ENCODE peak calls at places on chromosomes 3 and 15, in six cellular contexts. One of them, this sample, is unnamed.

GRCh38 chr3:31770822-31771326 is 210.2 kb downstream of the OSBPL10 start:
- DNase-seq in A549: no peak
- DNase-seq in K562: no peak
- DNase-seq in H1: no peak
- DNase-seq in HepG2: no peak
- DNase-seq in endothelial cell of umbilical vein: no peak
- DNase-seq in this sample: no peak

GRCh38 chr3:108608750-108609149 is 19.2 kb downstream of the DZIP3 start:
- DNase-seq in A549: no peak
- DNase-seq in K562: peak
- DNase-seq in H1: peak
- DNase-seq in HepG2: no peak
- DNase-seq in endothelial cell of umbilical vein: no peak
- DNase-seq in this sample: peak

GRCh38 chr3:195916291-195916690 is 7.9 kb upstream of the TNK2 start:
- DNase-seq in A549: no peak
- DNase-seq in K562: no peak
- DNase-seq in H1: no peak
- DNase-seq in HepG2: no peak
- DNase-seq in endothelial cell of umbilical vein: no peak
- DNase-seq in this sample: no peak

GRCh38 chr3:17156864-17157263 is 272.1 kb downstream of the PLCL2 start:
- DNase-seq in A549: no peak
- DNase-seq in K562: no peak
- DNase-seq in H1: no peak
- DNase-seq in HepG2: no peak
- DNase-seq in endothelial cell of umbilical vein: no peak
- DNase-seq in this sample: no peak

GRCh38 chr3:128445357-128445756 is 21.3 kb downstream of the DNAJB8 start:
- DNase-seq in A549: no peak
- DNase-seq in K562: no peak
- DNase-seq in H1: no peak
- DNase-seq in HepG2: no peak
- DNase-seq in endothelial cell of umbilical vein: no peak
- DNase-seq in this sample: no peak

GRCh38 chr15:70048196-70048565 is 49.5 kb downstream of the TLE3 start:
- DNase-seq in A549: no peak
- DNase-seq in K562: no peak
- DNase-seq in H1: no peak
- DNase-seq in HepG2: no peak
- DNase-seq in endothelial cell of umbilical vein: no peak
- DNase-seq in this sample: no peak

GRCh38 chr3:143241556-143241955 is 122.0 kb downstream of the CHST2 start:
- DNase-seq in A549: no peak
- DNase-seq in K562: no peak
- DNase-seq in H1: no peak
- DNase-seq in HepG2: no peak
- DNase-seq in endothelial cell of umbilical vein: no peak
- DNase-seq in this sample: no peak

GRCh38 chr3:183988216-183988790 is 29.4 kb downstream of the ABCC5 start:
- DNase-seq in A549: no peak
- DNase-seq in K562: peak
- DNase-seq in H1: no peak
- DNase-seq in HepG2: peak
- DNase-seq in endothelial cell of umbilical vein: no peak
- DNase-seq in this sample: no peak

GRCh38 chr3:122916084-122916483 is 111.5 kb downstream of the SEMA5B start:
- DNase-seq in A549: no peak
- DNase-seq in K562: no peak
- DNase-seq in H1: no peak
- DNase-seq in HepG2: no peak
- DNase-seq in endothelial cell of umbilical vein: no peak
- DNase-seq in this sample: no peak

GRCh38 chr3:126154391-126155279 is 25.8 kb downstream of the ALDH1L1 start:
- DNase-seq in A549: no peak
- DNase-seq in K562: no peak
- DNase-seq in H1: no peak
- DNase-seq in HepG2: no peak
- DNase-seq in endothelial cell of umbilical vein: no peak
- DNase-seq in this sample: no peak

GRCh38 chr3:24254649-24255048 is 240.0 kb downstream of the THRB start:
- DNase-seq in A549: no peak
- DNase-seq in K562: no peak
- DNase-seq in H1: no peak
- DNase-seq in HepG2: no peak
- DNase-seq in endothelial cell of umbilical vein: no peak
- DNase-seq in this sample: no peak

GRCh38 chr3:126512916-126513650 is 4.5 kb downstream of the UROC1 start:
- DNase-seq in A549: no peak
- DNase-seq in K562: no peak
- DNase-seq in H1: no peak
- DNase-seq in HepG2: no peak
- DNase-seq in endothelial cell of umbilical vein: no peak
- DNase-seq in this sample: no peak

GRCh38 chr3:62587579-62588031 is 214.3 kb upstream of the FEZF2 start:
- DNase-seq in A549: no peak
- DNase-seq in K562: no peak
- DNase-seq in H1: no peak
- DNase-seq in HepG2: no peak
- DNase-seq in endothelial cell of umbilical vein: peak
- DNase-seq in this sample: no peak

GRCh38 chr3:119891944-119892721 is 110.2 kb downstream of the NR1I2 start:
- DNase-seq in A549: peak
- DNase-seq in K562: peak
- DNase-seq in H1: peak
- DNase-seq in HepG2: peak
- DNase-seq in endothelial cell of umbilical vein: peak
- DNase-seq in this sample: peak

GRCh38 chr15:67335534-67336222 is 81.1 kb downstream of the IQCH start:
- DNase-seq in A549: no peak
- DNase-seq in K562: no peak
- DNase-seq in H1: no peak
- DNase-seq in HepG2: no peak
- DNase-seq in endothelial cell of umbilical vein: no peak
- DNase-seq in this sample: no peak

GRCh38 chr3:150253622-150254021 is 154.5 kb upstream of the TSC22D2 start:
- DNase-seq in A549: no peak
- DNase-seq in K562: peak
- DNase-seq in H1: no peak
- DNase-seq in HepG2: peak
- DNase-seq in endothelial cell of umbilical vein: peak
- DNase-seq in this sample: no peak

GRCh38 chr3:151468284-151468917 is 7.5 kb upstream of the IGSF10 start:
- DNase-seq in A549: peak
- DNase-seq in K562: peak
- DNase-seq in H1: peak
- DNase-seq in HepG2: peak
- DNase-seq in endothelial cell of umbilical vein: peak
- DNase-seq in this sample: peak

GRCh38 chr3:64975138-64975537 is 287.3 kb upstream of the ADAMTS9 start:
- DNase-seq in A549: no peak
- DNase-seq in K562: no peak
- DNase-seq in H1: no peak
- DNase-seq in HepG2: no peak
- DNase-seq in endothelial cell of umbilical vein: no peak
- DNase-seq in this sample: no peak

GRCh38 chr3:34005886-34006285 is 207.5 kb downstream of the PDCD6IP start:
- DNase-seq in A549: no peak
- DNase-seq in K562: no peak
- DNase-seq in H1: no peak
- DNase-seq in HepG2: no peak
- DNase-seq in endothelial cell of umbilical vein: no peak
- DNase-seq in this sample: no peak

GRCh38 chr3:86785381-86785780 is 205.6 kb downstream of the VGLL3 start:
- DNase-seq in A549: peak
- DNase-seq in K562: no peak
- DNase-seq in H1: no peak
- DNase-seq in HepG2: no peak
- DNase-seq in endothelial cell of umbilical vein: no peak
- DNase-seq in this sample: no peak

GRCh38 chr3:22225161-22225560 is 474.2 kb upstream of the ZNF385D start:
- DNase-seq in A549: no peak
- DNase-seq in K562: no peak
- DNase-seq in H1: no peak
- DNase-seq in HepG2: no peak
- DNase-seq in endothelial cell of umbilical vein: no peak
- DNase-seq in this sample: no peak

GRCh38 chr3:165259518-165260193 is 63.5 kb upstream of the SLITRK3 start:
- DNase-seq in A549: peak
- DNase-seq in K562: no peak
- DNase-seq in H1: no peak
- DNase-seq in HepG2: no peak
- DNase-seq in endothelial cell of umbilical vein: no peak
- DNase-seq in this sample: no peak

GRCh38 chr3:16219777-16220176 is 45.0 kb downstream of the DPH3 start:
- DNase-seq in A549: no peak
- DNase-seq in K562: no peak
- DNase-seq in H1: no peak
- DNase-seq in HepG2: no peak
- DNase-seq in endothelial cell of umbilical vein: no peak
- DNase-seq in this sample: no peak

GRCh38 chr3:16768956-16769355 is 115.8 kb upstream of the PLCL2 start:
- DNase-seq in A549: no peak
- DNase-seq in K562: no peak
- DNase-seq in H1: no peak
- DNase-seq in HepG2: no peak
- DNase-seq in endothelial cell of umbilical vein: no peak
- DNase-seq in this sample: no peak

GRCh38 chr15:57340673-57341259 is 35.5 kb upstream of the CGNL1 start:
- DNase-seq in A549: peak
- DNase-seq in K562: peak
- DNase-seq in H1: no peak
- DNase-seq in HepG2: peak
- DNase-seq in endothelial cell of umbilical vein: peak
- DNase-seq in this sample: peak

GRCh38 chr3:127669541-127670228 is 3.1 kb upstream of the ABTB1 start:
- DNase-seq in A549: no peak
- DNase-seq in K562: no peak
- DNase-seq in H1: no peak
- DNase-seq in HepG2: no peak
- DNase-seq in endothelial cell of umbilical vein: no peak
- DNase-seq in this sample: no peak

GRCh38 chr3:9913601-9914000 is 3.3 kb upstream of the IL17RC start:
- DNase-seq in A549: no peak
- DNase-seq in K562: no peak
- DNase-seq in H1: no peak
- DNase-seq in HepG2: no peak
- DNase-seq in endothelial cell of umbilical vein: no peak
- DNase-seq in this sample: no peak

GRCh38 chr3:153513236-153513635 is 351.2 kb downstream of the RAP2B start:
- DNase-seq in A549: peak
- DNase-seq in K562: peak
- DNase-seq in H1: peak
- DNase-seq in HepG2: peak
- DNase-seq in endothelial cell of umbilical vein: peak
- DNase-seq in this sample: peak

DNA sequence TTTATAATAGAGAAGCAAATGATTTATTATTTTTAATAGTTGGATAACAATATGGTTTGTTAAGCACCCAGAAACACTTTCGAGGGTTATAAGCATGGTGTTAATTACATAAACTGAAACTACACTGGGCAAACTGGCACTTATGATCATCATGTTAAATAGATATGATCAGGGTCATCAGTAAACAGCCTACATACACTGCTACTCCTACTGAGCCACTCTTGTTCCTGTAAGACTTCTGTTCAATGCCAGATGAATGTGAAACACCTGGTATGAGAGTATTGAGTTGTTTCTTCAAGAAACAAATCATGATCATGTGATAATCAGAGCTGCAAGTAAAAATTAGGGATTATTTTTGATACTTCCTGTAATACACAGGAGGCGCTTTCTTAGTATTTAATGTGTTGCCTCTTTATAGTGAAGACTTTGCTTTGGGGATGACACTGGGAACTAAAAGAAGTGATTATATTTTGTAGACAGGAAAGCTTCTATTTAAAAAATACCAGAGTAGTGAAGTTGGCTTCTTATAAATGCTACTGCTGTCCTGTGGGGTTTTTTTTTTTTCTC is 32.3 kb upstream of the UTS2B start:
- DNase-seq in A549: no peak
- DNase-seq in K562: no peak
- DNase-seq in H1: no peak
- DNase-seq in HepG2: no peak
- DNase-seq in endothelial cell of umbilical vein: no peak
- DNase-seq in this sample: no peak
- TF ChIP-seq JUN in A549: no peak
- TF ChIP-seq JUN in K562: no peak
- TF ChIP-seq JUN in H1: no peak
- TF ChIP-seq JUN in HepG2: no peak
- TF ChIP-seq JUN in endothelial cell of umbilical vein: no peak
- TF ChIP-seq JUN in this sample: no peak

GRCh38 chr3:186841637-186842036 is 873 bp upstream of the ADIPOQ start:
- DNase-seq in A549: no peak
- DNase-seq in K562: no peak
- DNase-seq in H1: no peak
- DNase-seq in HepG2: no peak
- DNase-seq in endothelial cell of umbilical vein: no peak
- DNase-seq in this sample: no peak
- TF ChIP-seq JUN in A549: no peak
- TF ChIP-seq JUN in K562: no peak
- TF ChIP-seq JUN in H1: no peak
- TF ChIP-seq JUN in HepG2: no peak
- TF ChIP-seq JUN in endothelial cell of umbilical vein: no peak
- TF ChIP-seq JUN in this sample: no peak

GRCh38 chr3:89256882-89257281 is 149.5 kb downstream of the EPHA3 start:
- DNase-seq in A549: no peak
- DNase-seq in K562: no peak
- DNase-seq in H1: no peak
- DNase-seq in HepG2: peak
- DNase-seq in endothelial cell of umbilical vein: no peak
- DNase-seq in this sample: no peak
- TF ChIP-seq JUN in A549: no peak
- TF ChIP-seq JUN in K562: no peak
- TF ChIP-seq JUN in H1: no peak
- TF ChIP-seq JUN in HepG2: no peak
- TF ChIP-seq JUN in endothelial cell of umbilical vein: no peak
- TF ChIP-seq JUN in this sample: no peak

GRCh38 chr3:52490938-52491526 is 4.1 kb upstream of the STAB1 start:
- DNase-seq in A549: no peak
- DNase-seq in K562: no peak
- DNase-seq in H1: no peak
- DNase-seq in HepG2: no peak
- DNase-seq in endothelial cell of umbilical vein: peak
- DNase-seq in this sample: no peak

GRCh38 chr3:52488746-52489145 is 6.4 kb upstream of the STAB1 start:
- DNase-seq in A549: no peak
- DNase-seq in K562: no peak
- DNase-seq in H1: no peak
- DNase-seq in HepG2: no peak
- DNase-seq in endothelial cell of umbilical vein: no peak
- DNase-seq in this sample: no peak

GRCh38 chr3:52487788-52488691 is 7.1 kb upstream of the STAB1 start:
- DNase-seq in A549: no peak
- DNase-seq in K562: no peak
- DNase-seq in H1: no peak
- DNase-seq in HepG2: no peak
- DNase-seq in endothelial cell of umbilical vein: no peak
- DNase-seq in this sample: no peak

GRCh38 chr3:52490035-52490937 is 4.9 kb upstream of the STAB1 start:
- DNase-seq in A549: no peak
- DNase-seq in K562: no peak
- DNase-seq in H1: no peak
- DNase-seq in HepG2: no peak
- DNase-seq in endothelial cell of umbilical vein: no peak
- DNase-seq in this sample: no peak

GRCh38 chr3:52489453-52489852 is 5.7 kb upstream of the STAB1 start:
- DNase-seq in A549: no peak
- DNase-seq in K562: no peak
- DNase-seq in H1: no peak
- DNase-seq in HepG2: no peak
- DNase-seq in endothelial cell of umbilical vein: no peak
- DNase-seq in this sample: no peak
- TF ChIP-seq JUN in A549: no peak
- TF ChIP-seq JUN in K562: no peak
- TF ChIP-seq JUN in H1: no peak
- TF ChIP-seq JUN in HepG2: no peak
- TF ChIP-seq JUN in endothelial cell of umbilical vein: no peak
- TF ChIP-seq JUN in this sample: no peak